ENCODE peak calls at places on chromosomes 5 and 9, in six cellular contexts. One of them, this sample, is unnamed.
A peak's percentile ranks its signal among the peaks of the same experiment; 100 is the strongest.

GRCh38 chr9:34400275-34400674 is 23.6 kb upstream of the MYORG start:
- DNase-seq in upper lobe of left lung: no peak
- DNase-seq in colonic mucosa: no peak
- DNase-seq in heart left ventricle: no peak
- DNase-seq in PC-9: no peak
- DNase-seq in IMR-90: no peak
- DNase-seq in this sample: no peak

GRCh38 chr5:94181940-94182339 is 436.5 kb downstream of the KIAA0825 start:
- DNase-seq in upper lobe of left lung: no peak
- DNase-seq in colonic mucosa: no peak
- DNase-seq in heart left ventricle: no peak
- DNase-seq in PC-9: no peak
- DNase-seq in IMR-90: peak; percentile 24
- DNase-seq in this sample: no peak

GRCh38 chr9:35635730-35636129 is 15.0 kb downstream of the SIT1 start:
- DNase-seq in upper lobe of left lung: no peak
- DNase-seq in colonic mucosa: no peak
- DNase-seq in heart left ventricle: no peak
- DNase-seq in PC-9: no peak
- DNase-seq in IMR-90: no peak
- DNase-seq in this sample: no peak

GRCh38 chr5:84437673-84438315 is 53.1 kb upstream of the EDIL3 start:
- DNase-seq in upper lobe of left lung: no peak
- DNase-seq in colonic mucosa: no peak
- DNase-seq in heart left ventricle: no peak
- DNase-seq in PC-9: peak; percentile 64
- DNase-seq in IMR-90: peak; percentile 91
- DNase-seq in this sample: no peak

GRCh38 chr9:22111176-22111870 is 102.2 kb upstream of the CDKN2B start:
- DNase-seq in upper lobe of left lung: no peak
- DNase-seq in colonic mucosa: no peak
- DNase-seq in heart left ventricle: no peak
- DNase-seq in PC-9: no peak
- DNase-seq in IMR-90: peak; percentile 38
- DNase-seq in this sample: no peak

GRCh38 chr9:12771891-12772290 is 2.9 kb upstream of the LURAP1L start:
- DNase-seq in upper lobe of left lung: no peak
- DNase-seq in colonic mucosa: no peak
- DNase-seq in heart left ventricle: no peak
- DNase-seq in PC-9: peak; percentile 84
- DNase-seq in IMR-90: peak; percentile 47
- DNase-seq in this sample: no peak

GRCh38 chr5:163544041-163544440 is 38.6 kb downstream of the MAT2B start:
- DNase-seq in upper lobe of left lung: no peak
- DNase-seq in colonic mucosa: no peak
- DNase-seq in heart left ventricle: no peak
- DNase-seq in PC-9: no peak
- DNase-seq in IMR-90: no peak
- DNase-seq in this sample: no peak

GRCh38 chr5:178428341-178429155 is 161.6 kb downstream of the COL23A1 start:
- DNase-seq in upper lobe of left lung: no peak
- DNase-seq in colonic mucosa: no peak
- DNase-seq in heart left ventricle: peak; percentile 61
- DNase-seq in PC-9: no peak
- DNase-seq in IMR-90: no peak
- DNase-seq in this sample: peak; percentile 45

GRCh38 chr9:34457266-34458012 is 931 bp downstream of the FAM219A start:
- DNase-seq in upper lobe of left lung: peak; percentile 66
- DNase-seq in colonic mucosa: peak; percentile 62
- DNase-seq in heart left ventricle: peak; percentile 87
- DNase-seq in PC-9: peak; percentile 52
- DNase-seq in IMR-90: peak; percentile 77
- DNase-seq in this sample: peak; percentile 68

GRCh38 chr9:99008187-99008586 is 64.5 kb downstream of the COL15A1 start:
- DNase-seq in upper lobe of left lung: no peak
- DNase-seq in colonic mucosa: no peak
- DNase-seq in heart left ventricle: no peak
- DNase-seq in PC-9: peak; percentile 68
- DNase-seq in IMR-90: no peak
- DNase-seq in this sample: no peak

GRCh38 chr9:128828719-128829452 is 708 bp downstream of the SPOUT1 start:
- DNase-seq in upper lobe of left lung: no peak
- DNase-seq in colonic mucosa: no peak
- DNase-seq in heart left ventricle: no peak
- DNase-seq in PC-9: no peak
- DNase-seq in IMR-90: no peak
- DNase-seq in this sample: peak; percentile 12

GRCh38 chr5:95283022-95283615 is 1.8 kb downstream of the MCTP1 start:
- DNase-seq in upper lobe of left lung: no peak
- DNase-seq in colonic mucosa: no peak
- DNase-seq in heart left ventricle: no peak
- DNase-seq in PC-9: no peak
- DNase-seq in IMR-90: no peak
- DNase-seq in this sample: no peak

GRCh38 chr5:95281211-95281610 is 3.7 kb downstream of the MCTP1 start:
- DNase-seq in upper lobe of left lung: no peak
- DNase-seq in colonic mucosa: no peak
- DNase-seq in heart left ventricle: no peak
- DNase-seq in PC-9: no peak
- DNase-seq in IMR-90: peak; percentile 1
- DNase-seq in this sample: no peak

GRCh38 chr5:95285406-95285761 is 490 bp upstream of the MCTP1 start:
- DNase-seq in upper lobe of left lung: no peak
- DNase-seq in colonic mucosa: no peak
- DNase-seq in heart left ventricle: no peak
- DNase-seq in PC-9: no peak
- DNase-seq in IMR-90: no peak
- DNase-seq in this sample: no peak

GRCh38 chr5:95283761-95284511 is 958 bp downstream of the MCTP1 start:
- DNase-seq in upper lobe of left lung: peak; percentile 56
- DNase-seq in colonic mucosa: peak; percentile 21
- DNase-seq in heart left ventricle: peak; percentile 25
- DNase-seq in PC-9: no peak
- DNase-seq in IMR-90: no peak
- DNase-seq in this sample: peak; percentile 72

DNA sequence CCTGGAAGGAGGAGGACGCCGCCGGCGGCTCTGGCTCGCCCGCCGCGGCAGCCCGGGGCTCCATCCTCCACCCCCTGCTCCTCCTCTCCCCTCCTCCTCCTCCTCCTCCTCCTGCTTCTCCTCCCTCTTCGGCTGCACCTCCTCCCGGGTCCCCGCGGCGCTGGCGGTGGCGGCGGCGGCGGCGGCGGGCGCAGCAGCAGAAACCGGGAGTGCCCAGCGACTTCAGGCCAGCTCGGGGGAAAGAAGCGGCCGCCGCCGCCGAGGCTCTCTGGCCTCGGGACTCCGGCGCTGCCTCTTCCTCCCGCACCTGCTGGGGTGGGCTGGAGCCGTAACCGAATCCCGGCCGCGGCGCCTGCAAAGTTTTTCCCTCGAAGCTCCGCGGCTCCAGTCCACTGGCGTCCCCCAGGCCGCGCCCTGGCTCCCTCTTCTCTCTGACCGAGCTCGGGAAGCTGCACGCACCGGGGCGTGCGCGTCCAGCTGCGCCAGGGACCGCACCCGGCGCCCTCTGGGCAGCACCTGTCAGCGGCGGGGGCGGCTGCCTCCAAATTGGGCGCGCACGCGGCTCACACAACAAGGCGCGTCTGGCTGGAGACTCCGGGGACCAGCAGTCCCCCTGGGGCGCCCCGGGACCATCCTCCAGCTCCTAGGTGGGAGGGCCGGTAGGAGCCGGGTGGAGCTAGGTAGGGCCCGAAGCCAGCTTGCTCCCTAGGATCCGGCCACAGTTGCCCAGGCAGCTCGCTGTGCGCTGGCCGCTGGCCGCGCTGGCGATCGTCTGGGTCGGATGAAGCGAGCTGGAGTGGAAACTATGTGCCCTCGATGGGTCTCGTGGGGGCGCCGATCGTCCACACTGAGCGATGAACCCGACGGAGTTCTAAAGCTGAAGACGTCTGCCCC is at the start of gene MCTP1:
- DNase-seq in upper lobe of left lung: peak; percentile 23
- DNase-seq in colonic mucosa: no peak
- DNase-seq in heart left ventricle: no peak
- DNase-seq in PC-9: no peak
- DNase-seq in IMR-90: no peak
- DNase-seq in this sample: peak; percentile 48
- TF ChIP-seq CTCF in upper lobe of left lung: no peak
- TF ChIP-seq CTCF in colonic mucosa: no peak
- TF ChIP-seq CTCF in heart left ventricle: no peak
- TF ChIP-seq CTCF in PC-9: no peak
- TF ChIP-seq CTCF in IMR-90: no peak
- TF ChIP-seq CTCF in this sample: no peak

GRCh38 chr5:131999471-131999931 is 12.0 kb downstream of the ACSL6 start:
- DNase-seq in upper lobe of left lung: no peak
- DNase-seq in colonic mucosa: no peak
- DNase-seq in heart left ventricle: no peak
- DNase-seq in PC-9: no peak
- DNase-seq in IMR-90: no peak
- DNase-seq in this sample: peak; percentile 30

GRCh38 chr5:131999041-131999440 is 12.4 kb downstream of the ACSL6 start:
- DNase-seq in upper lobe of left lung: no peak
- DNase-seq in colonic mucosa: no peak
- DNase-seq in heart left ventricle: no peak
- DNase-seq in PC-9: no peak
- DNase-seq in IMR-90: no peak
- DNase-seq in this sample: no peak

GRCh38 chr5:131999991-132000490 is 11.4 kb downstream of the ACSL6 start:
- DNase-seq in upper lobe of left lung: no peak
- DNase-seq in colonic mucosa: no peak
- DNase-seq in heart left ventricle: no peak
- DNase-seq in PC-9: no peak
- DNase-seq in IMR-90: no peak
- DNase-seq in this sample: peak; percentile 9

GRCh38 chr5:132001647-132002561 is 9.6 kb downstream of the ACSL6 start:
- DNase-seq in upper lobe of left lung: no peak
- DNase-seq in colonic mucosa: no peak
- DNase-seq in heart left ventricle: no peak
- DNase-seq in PC-9: peak; percentile 66
- DNase-seq in IMR-90: peak; percentile 24
- DNase-seq in this sample: peak; percentile 28

DNA sequence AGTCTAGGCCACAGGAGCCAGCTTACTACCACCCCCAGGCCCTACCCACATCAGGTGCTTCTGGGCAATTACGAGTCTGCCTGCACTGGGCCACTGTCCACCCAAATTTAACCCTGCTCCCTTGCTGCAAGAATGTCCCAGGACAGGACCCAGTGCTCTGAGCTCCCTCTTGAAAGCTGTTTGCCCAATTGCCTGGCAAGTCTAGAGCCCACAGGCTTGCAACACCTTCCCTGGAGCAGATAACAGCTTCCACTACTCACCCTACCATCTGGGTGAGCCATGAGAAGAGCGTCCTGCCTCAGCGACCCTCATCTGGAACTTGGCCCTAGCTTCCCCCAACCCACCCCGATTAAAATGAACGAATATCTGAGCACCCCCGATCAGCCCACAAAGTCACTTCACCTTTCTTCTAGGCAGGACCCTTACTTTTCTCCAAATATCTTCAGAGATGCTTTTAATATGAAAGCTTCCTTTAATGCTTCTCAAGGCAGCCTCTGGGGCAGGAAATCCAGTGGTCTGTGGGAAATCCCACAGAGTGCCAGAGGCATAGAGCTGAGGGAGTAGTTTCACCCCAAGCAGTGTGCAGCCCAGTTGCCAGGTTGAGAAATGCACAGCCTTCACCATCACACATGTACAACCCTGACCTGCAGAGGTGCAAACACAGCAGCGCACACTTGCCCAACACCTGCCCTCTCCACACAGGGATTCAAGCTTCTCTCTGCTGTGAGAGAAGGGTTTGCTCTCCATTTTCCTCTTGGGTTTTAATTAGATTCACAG is 10.6 kb downstream of the ACSL6 start:
- DNase-seq in upper lobe of left lung: no peak
- DNase-seq in colonic mucosa: no peak
- DNase-seq in heart left ventricle: no peak
- DNase-seq in PC-9: no peak
- DNase-seq in IMR-90: no peak
- DNase-seq in this sample: peak; percentile 22
- H3K4me1 ChIP-seq in upper lobe of left lung: peaks cover 21% of the 10 kb centered on the region
- H3K4me1 ChIP-seq in colonic mucosa: no peaks in the 10 kb centered on the region
- H3K4me1 ChIP-seq in heart left ventricle: no peaks in the 10 kb centered on the region
- H3K4me1 ChIP-seq in PC-9: peaks cover 12% of the 10 kb centered on the region
- H3K4me1 ChIP-seq in IMR-90: peaks cover 2% of the 10 kb centered on the region
- H3K4me1 ChIP-seq in this sample: peaks cover 10% of the 10 kb centered on the region

DNA sequence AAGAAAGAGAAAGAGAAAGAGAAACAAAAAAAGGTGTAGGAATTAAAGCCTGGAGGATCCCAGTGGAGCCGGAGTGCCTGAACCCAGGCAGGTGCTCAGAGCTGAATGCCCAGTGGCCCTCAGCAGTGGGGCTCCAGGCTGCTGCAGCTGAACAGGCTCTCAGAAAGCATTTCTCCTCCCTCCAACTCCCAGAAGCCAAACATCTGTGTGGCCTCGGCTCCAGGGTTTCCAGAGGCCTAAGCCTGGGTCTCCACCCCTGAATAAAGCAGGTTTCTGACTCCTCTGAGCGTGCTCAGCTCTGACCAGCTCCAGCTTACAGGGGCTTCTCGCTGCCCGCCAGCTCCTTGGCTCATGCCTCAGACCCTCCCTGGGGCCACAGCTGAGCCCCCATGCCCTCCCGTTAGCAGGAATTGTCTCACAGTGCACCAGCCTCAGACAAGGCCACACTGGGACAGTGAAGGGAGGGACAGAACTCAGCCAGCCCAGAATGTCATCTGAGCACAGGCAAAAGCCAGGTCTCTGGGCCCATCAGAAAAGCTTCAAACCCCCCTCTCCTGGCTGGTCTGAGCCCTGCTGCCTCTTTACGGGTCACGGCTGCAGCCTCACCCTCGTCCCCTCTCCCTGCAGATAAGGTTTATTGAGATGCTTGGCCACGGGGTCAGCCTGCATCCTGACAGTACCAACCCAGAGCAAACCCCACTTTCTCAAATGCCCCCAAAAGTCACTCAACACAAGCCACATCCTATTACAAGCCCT is 114.4 kb upstream of the PPP1R26 start:
- DNase-seq in upper lobe of left lung: no peak
- DNase-seq in colonic mucosa: no peak
- DNase-seq in heart left ventricle: no peak
- DNase-seq in PC-9: no peak
- DNase-seq in IMR-90: no peak
- DNase-seq in this sample: no peak
- H3K27ac ChIP-seq in upper lobe of left lung: no peak overlapping the region
- H3K27ac ChIP-seq in colonic mucosa: no peak overlapping the region
- H3K27ac ChIP-seq in heart left ventricle: no peak overlapping the region
- H3K27ac ChIP-seq in PC-9: no peak overlapping the region
- H3K27ac ChIP-seq in IMR-90: no peak overlapping the region
- H3K27ac ChIP-seq in this sample: no peak overlapping the region

DNA sequence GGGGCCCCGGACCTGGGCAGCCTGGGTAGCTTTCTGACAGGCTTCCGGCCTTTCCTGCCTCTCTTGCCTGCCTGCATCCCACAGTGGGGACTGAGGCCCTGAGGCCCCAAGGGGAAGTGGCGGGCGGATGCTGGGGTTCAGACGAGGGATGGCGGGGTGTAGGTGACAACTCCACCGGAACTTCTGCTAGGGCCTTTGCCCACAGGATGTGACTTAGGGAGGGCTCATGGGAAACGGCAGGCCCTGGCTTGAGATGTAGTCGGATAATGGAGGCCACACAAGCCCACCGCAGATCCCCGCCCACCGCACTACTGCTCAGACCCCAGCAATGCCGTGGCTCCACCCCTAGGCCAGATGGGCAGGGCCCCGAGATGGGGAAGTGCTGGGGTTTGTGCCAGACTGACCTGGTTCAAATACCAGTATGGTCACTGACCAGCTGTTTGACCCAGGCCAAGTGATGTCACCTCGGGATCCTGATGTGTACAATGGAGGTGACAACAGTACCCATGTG is 2.7 kb upstream of the CDK9 start:
- DNase-seq in upper lobe of left lung: peak; percentile 75
- DNase-seq in colonic mucosa: peak; percentile 58
- DNase-seq in heart left ventricle: no peak
- DNase-seq in PC-9: no peak
- DNase-seq in IMR-90: no peak
- DNase-seq in this sample: peak; percentile 84
- TF ChIP-seq CTCF in upper lobe of left lung: peak; percentile 12
- TF ChIP-seq CTCF in colonic mucosa: no peak
- TF ChIP-seq CTCF in heart left ventricle: no peak
- TF ChIP-seq CTCF in PC-9: no peak
- TF ChIP-seq CTCF in IMR-90: no peak
- TF ChIP-seq CTCF in this sample: no peak

This sample was measured in lower lobe of right lung.